ENCODE peak calls at places on chromosomes 11 and 22, in six cellular contexts. J, S, M, V, Y and P are unnamed samples.

GRCh38 chr11:7905961-7906429 is 25.1 kb downstream of the OR10A6 start:
- DNase-seq in J (no peak), S (no peak), M (peak), V (no peak), Y (no peak), P (no peak)

GRCh38 chr11:77088236-77089003 is 14.2 kb upstream of the OMP start:
- DNase-seq in J (no peak), S (no peak), M (peak), V (no peak), Y (no peak), P (no peak)

GRCh38 chr11:104830080-104830479 is 68.2 kb downstream of the CASP12 start:
- DNase-seq in J (peak), S (no peak), M (peak), V (peak), Y (peak), P (no peak)

GRCh38 chr11:70296681-70297080 is 26.2 kb downstream of the PPFIA1 start:
- DNase-seq in J (no peak), S (no peak), M (no peak), V (no peak), Y (no peak), P (no peak)

GRCh38 chr11:110907629-110908028 is 195.4 kb upstream of the ARHGAP20 start:
- DNase-seq in J (peak), S (no peak), M (peak), V (peak), Y (peak), P (peak)

GRCh38 chr11:65572356-65573043 is at the start of gene FAM89B:
- DNase-seq in J (peak), S (no peak), M (peak), V (peak), Y (peak), P (peak)

GRCh38 chr11:31641477-31642062 is 132.0 kb downstream of the ELP4 start:
- DNase-seq in J (peak), S (no peak), M (peak), V (peak), Y (peak), P (no peak)

GRCh38 chr11:79431535-79431934 is 9.3 kb downstream of the TENM4 start:
- DNase-seq in J (peak), S (no peak), M (no peak), V (peak), Y (no peak), P (no peak)

GRCh38 chr11:17736921-17737817 is 2.6 kb downstream of the KCNC1 start:
- DNase-seq in J (no peak), S (no peak), M (no peak), V (no peak), Y (no peak), P (no peak)

GRCh38 chr11:27239305-27239942 is 123.6 kb downstream of the CCDC34 start:
- DNase-seq in J (no peak), S (no peak), M (no peak), V (no peak), Y (no peak), P (no peak)

GRCh38 chr11:66183581-66184048 is 84.8 kb upstream of the RAB1B start:
- DNase-seq in J (peak), S (no peak), M (no peak), V (no peak), Y (peak), P (no peak)

GRCh38 chr11:4636962-4637661 is at the start of gene OR51D1:
- DNase-seq in J (peak), S (no peak), M (peak), V (peak), Y (peak), P (no peak)

GRCh38 chr11:96272542-96273306 is 70.3 kb downstream of the MAML2 start:
- DNase-seq in J (peak), S (no peak), M (peak), V (no peak), Y (peak), P (no peak)

GRCh38 chr11:78961938-78962701 is 387.5 kb upstream of the NARS2 start:
- DNase-seq in J (peak), S (no peak), M (no peak), V (no peak), Y (peak), P (no peak)

GRCh38 chr11:1134848-1135445 is 22.8 kb upstream of the MUC5AC start:
- DNase-seq in J (no peak), S (no peak), M (no peak), V (no peak), Y (no peak), P (no peak)

GRCh38 chr22:16824718-16825687 is at the start of gene XKR3:
- DNase-seq in J (no peak), S (no peak), M (no peak), V (no peak), Y (no peak), P (no peak)